ENCODE peak calls at places on chromosome 11, in five cellular contexts. One of them, this sample, is unnamed.

GRCh38 chr11:44615041-44615513 is 49.6 kb downstream of the CD82 start:
- DNase-seq in CD8-positive, alpha-beta T cell: no peak
- DNase-seq in cardiac fibroblast: no peak
- DNase-seq in suprapubic skin: no peak
- DNase-seq in GM13977: no peak
- DNase-seq in this sample: no peak

GRCh38 chr11:131037873-131038272 is 121.6 kb upstream of the SNX19 start:
- DNase-seq in CD8-positive, alpha-beta T cell: no peak
- DNase-seq in cardiac fibroblast: no peak
- DNase-seq in suprapubic skin: no peak
- DNase-seq in GM13977: no peak
- DNase-seq in this sample: no peak

GRCh38 chr11:128451651-128452470 is 135.5 kb downstream of the ETS1 start:
- DNase-seq in CD8-positive, alpha-beta T cell: no peak
- DNase-seq in cardiac fibroblast: peak; percentile 92
- DNase-seq in suprapubic skin: peak; percentile 83
- DNase-seq in GM13977: peak; percentile 52
- DNase-seq in this sample: peak; percentile 85

GRCh38 chr11:64090811-64091516 is 55.2 kb downstream of the FLRT1 start:
- DNase-seq in CD8-positive, alpha-beta T cell: no peak
- DNase-seq in cardiac fibroblast: peak; percentile 62
- DNase-seq in suprapubic skin: no peak
- DNase-seq in GM13977: no peak
- DNase-seq in this sample: no peak

GRCh38 chr11:16089481-16089880 is 266.9 kb downstream of the SOX6 start:
- DNase-seq in CD8-positive, alpha-beta T cell: no peak
- DNase-seq in cardiac fibroblast: no peak
- DNase-seq in suprapubic skin: no peak
- DNase-seq in GM13977: no peak
- DNase-seq in this sample: no peak

GRCh38 chr11:96782632-96783031 is 392.8 kb downstream of the JRKL start:
- DNase-seq in CD8-positive, alpha-beta T cell: no peak
- DNase-seq in cardiac fibroblast: no peak
- DNase-seq in suprapubic skin: no peak
- DNase-seq in GM13977: no peak
- DNase-seq in this sample: no peak

GRCh38 chr11:1220941-1221721 is 1.7 kb upstream of the MUC5B start:
- DNase-seq in CD8-positive, alpha-beta T cell: no peak
- DNase-seq in cardiac fibroblast: no peak
- DNase-seq in suprapubic skin: peak; percentile 61
- DNase-seq in GM13977: no peak
- DNase-seq in this sample: no peak

GRCh38 chr11:113204280-113204679 is 110.1 kb upstream of the TTC12 start:
- DNase-seq in CD8-positive, alpha-beta T cell: no peak
- DNase-seq in cardiac fibroblast: no peak
- DNase-seq in suprapubic skin: no peak
- DNase-seq in GM13977: no peak
- DNase-seq in this sample: no peak

GRCh38 chr11:108117746-108118371 is 3.5 kb upstream of the ACAT1 start:
- DNase-seq in CD8-positive, alpha-beta T cell: no peak
- DNase-seq in cardiac fibroblast: peak; percentile 82
- DNase-seq in suprapubic skin: no peak
- DNase-seq in GM13977: peak; percentile 52
- DNase-seq in this sample: peak; percentile 56

GRCh38 chr11:72582206-72583176 is 91.7 kb downstream of the PDE2A start:
- DNase-seq in CD8-positive, alpha-beta T cell: no peak
- DNase-seq in cardiac fibroblast: no peak
- DNase-seq in suprapubic skin: no peak
- DNase-seq in GM13977: no peak
- DNase-seq in this sample: no peak

GRCh38 chr11:17741487-17741886 is 6.9 kb downstream of the KCNC1 start:
- DNase-seq in CD8-positive, alpha-beta T cell: no peak
- DNase-seq in cardiac fibroblast: no peak
- DNase-seq in suprapubic skin: no peak
- DNase-seq in GM13977: no peak
- DNase-seq in this sample: no peak

GRCh38 chr11:75100314-75100713 is 3.6 kb upstream of the OR2AT4 start:
- DNase-seq in CD8-positive, alpha-beta T cell: no peak
- DNase-seq in cardiac fibroblast: no peak
- DNase-seq in suprapubic skin: no peak
- DNase-seq in GM13977: peak; percentile 73
- DNase-seq in this sample: no peak

GRCh38 chr11:82899191-82899820 is 924 bp downstream of the PRCP start:
- DNase-seq in CD8-positive, alpha-beta T cell: no peak
- DNase-seq in cardiac fibroblast: no peak
- DNase-seq in suprapubic skin: no peak
- DNase-seq in GM13977: no peak
- DNase-seq in this sample: peak; percentile 6

GRCh38 chr11:26583550-26583949 is 11.5 kb upstream of the MUC15 start:
- DNase-seq in CD8-positive, alpha-beta T cell: no peak
- DNase-seq in cardiac fibroblast: peak; percentile 89
- DNase-seq in suprapubic skin: no peak
- DNase-seq in GM13977: no peak
- DNase-seq in this sample: no peak

GRCh38 chr11:118841469-118842222 is 42.0 kb upstream of the CXCR5 start:
- DNase-seq in CD8-positive, alpha-beta T cell: no peak
- DNase-seq in cardiac fibroblast: no peak
- DNase-seq in suprapubic skin: no peak
- DNase-seq in GM13977: peak; percentile 46
- DNase-seq in this sample: no peak

GRCh38 chr11:75508051-75508561 is 17.6 kb downstream of the GDPD5 start:
- DNase-seq in CD8-positive, alpha-beta T cell: peak; percentile 13
- DNase-seq in cardiac fibroblast: no peak
- DNase-seq in suprapubic skin: no peak
- DNase-seq in GM13977: no peak
- DNase-seq in this sample: no peak

GRCh38 chr11:456533-456932 is 6.5 kb downstream of the PTDSS2 start:
- DNase-seq in CD8-positive, alpha-beta T cell: no peak
- DNase-seq in cardiac fibroblast: no peak
- DNase-seq in suprapubic skin: no peak
- DNase-seq in GM13977: peak; percentile 73
- DNase-seq in this sample: no peak

GRCh38 chr11:65426839-65427690 is 4.5 kb downstream of the NEAT1 start:
- DNase-seq in CD8-positive, alpha-beta T cell: no peak
- DNase-seq in cardiac fibroblast: peak; percentile 90
- DNase-seq in suprapubic skin: peak; percentile 81
- DNase-seq in GM13977: no peak
- DNase-seq in this sample: peak; percentile 45

GRCh38 chr11:2386591-2386990 is 9.5 kb downstream of the CD81 start:
- DNase-seq in CD8-positive, alpha-beta T cell: no peak
- DNase-seq in cardiac fibroblast: no peak
- DNase-seq in suprapubic skin: no peak
- DNase-seq in GM13977: no peak
- DNase-seq in this sample: no peak

GRCh38 chr11:57647368-57647767 is 2.3 kb downstream of the YPEL4 start:
- DNase-seq in CD8-positive, alpha-beta T cell: no peak
- DNase-seq in cardiac fibroblast: no peak
- DNase-seq in suprapubic skin: no peak
- DNase-seq in GM13977: no peak
- DNase-seq in this sample: no peak

GRCh38 chr11:117936973-117937372 is 7.8 kb upstream of the TMPRSS13 start:
- DNase-seq in CD8-positive, alpha-beta T cell: no peak
- DNase-seq in cardiac fibroblast: no peak
- DNase-seq in suprapubic skin: no peak
- DNase-seq in GM13977: no peak
- DNase-seq in this sample: no peak

GRCh38 chr11:114131366-114131963 is 72.0 kb downstream of the ZBTB16 start:
- DNase-seq in CD8-positive, alpha-beta T cell: no peak
- DNase-seq in cardiac fibroblast: no peak
- DNase-seq in suprapubic skin: no peak
- DNase-seq in GM13977: no peak
- DNase-seq in this sample: peak; percentile 74

GRCh38 chr11:62012451-62013265 is 45.2 kb upstream of the FTH1 start:
- DNase-seq in CD8-positive, alpha-beta T cell: no peak
- DNase-seq in cardiac fibroblast: peak; percentile 44
- DNase-seq in suprapubic skin: no peak
- DNase-seq in GM13977: no peak
- DNase-seq in this sample: no peak

GRCh38 chr11:44475114-44475686 is 90.3 kb upstream of the CD82 start:
- DNase-seq in CD8-positive, alpha-beta T cell: no peak
- DNase-seq in cardiac fibroblast: no peak
- DNase-seq in suprapubic skin: no peak
- DNase-seq in GM13977: no peak
- DNase-seq in this sample: no peak

GRCh38 chr11:67316882-67317364 is 13.6 kb downstream of the SSH3 start:
- DNase-seq in CD8-positive, alpha-beta T cell: no peak
- DNase-seq in cardiac fibroblast: no peak
- DNase-seq in suprapubic skin: no peak
- DNase-seq in GM13977: no peak
- DNase-seq in this sample: no peak

GRCh38 chr11:721913-722811 is 16.1 kb downstream of the EPS8L2 start:
- DNase-seq in CD8-positive, alpha-beta T cell: no peak
- DNase-seq in cardiac fibroblast: no peak
- DNase-seq in suprapubic skin: no peak
- DNase-seq in GM13977: peak; percentile 69
- DNase-seq in this sample: no peak

GRCh38 chr11:65493367-65494176 is 5.3 kb upstream of the MALAT1 start:
- DNase-seq in CD8-positive, alpha-beta T cell: no peak
- DNase-seq in cardiac fibroblast: peak; percentile 97
- DNase-seq in suprapubic skin: peak; percentile 92
- DNase-seq in GM13977: no peak
- DNase-seq in this sample: peak; percentile 34

GRCh38 chr11:110297082-110297725 is 790 bp upstream of the RDX start:
- DNase-seq in CD8-positive, alpha-beta T cell: no peak
- DNase-seq in cardiac fibroblast: no peak
- DNase-seq in suprapubic skin: no peak
- DNase-seq in GM13977: no peak
- DNase-seq in this sample: no peak

GRCh38 chr11:27626269-27626937 is 73.9 kb downstream of the BDNF start:
- DNase-seq in CD8-positive, alpha-beta T cell: no peak
- DNase-seq in cardiac fibroblast: no peak
- DNase-seq in suprapubic skin: no peak
- DNase-seq in GM13977: no peak
- DNase-seq in this sample: no peak

GRCh38 chr11:86519064-86519911 is 144.6 kb downstream of the CCDC81 start:
- DNase-seq in CD8-positive, alpha-beta T cell: no peak
- DNase-seq in cardiac fibroblast: peak; percentile 83
- DNase-seq in suprapubic skin: no peak
- DNase-seq in GM13977: no peak
- DNase-seq in this sample: no peak

GRCh38 chr11:123374622-123374968 is 55.5 kb upstream of the GRAMD1B start:
- DNase-seq in CD8-positive, alpha-beta T cell: no peak
- DNase-seq in cardiac fibroblast: no peak
- DNase-seq in suprapubic skin: no peak
- DNase-seq in GM13977: no peak
- DNase-seq in this sample: no peak

GRCh38 chr11:96211433-96211832 is 131.6 kb downstream of the MAML2 start:
- DNase-seq in CD8-positive, alpha-beta T cell: no peak
- DNase-seq in cardiac fibroblast: no peak
- DNase-seq in suprapubic skin: no peak
- DNase-seq in GM13977: no peak
- DNase-seq in this sample: no peak

GRCh38 chr11:72263363-72263762 is 19.4 kb upstream of the PHOX2A start:
- DNase-seq in CD8-positive, alpha-beta T cell: no peak
- DNase-seq in cardiac fibroblast: peak; percentile 35
- DNase-seq in suprapubic skin: no peak
- DNase-seq in GM13977: no peak
- DNase-seq in this sample: no peak

GRCh38 chr11:60951611-60951908 is 416 bp downstream of the SLC15A3 start:
- DNase-seq in CD8-positive, alpha-beta T cell: no peak
- DNase-seq in cardiac fibroblast: no peak
- DNase-seq in suprapubic skin: no peak
- DNase-seq in GM13977: no peak
- DNase-seq in this sample: no peak